ENCODE peak calls at places on chromosomes 12 and 14, in six cellular contexts. One of them, this sample, is unnamed.

GRCh38 chr12:24948452-24948815 is 467 bp downstream of the BCAT1 start:
- DNase-seq in left colon: no peak
- DNase-seq in EL: peak
- DNase-seq in fibroblast of mammary gland: peak
- DNase-seq in WTC11: no peak
- DNase-seq in activated T-helper 1 cell treated with Interleukin-2 at 50 U/mL for 16 hours: no peak
- DNase-seq in this sample: no peak

GRCh38 chr12:130398089-130398848 is 60.6 kb downstream of the PIWIL1 start:
- DNase-seq in fibroblast of mammary gland: no peak
- DNase-seq in activated T-helper 1 cell treated with Interleukin-2 at 50 U/mL for 16 hours: no peak
- DNase-seq in WTC11: no peak
- DNase-seq in EL: no peak
- DNase-seq in left colon: no peak
- DNase-seq in this sample: no peak

GRCh38 chr12:16148938-16149337 is 128.5 kb downstream of the SLC15A5 start:
- DNase-seq in activated T-helper 1 cell treated with Interleukin-2 at 50 U/mL for 16 hours: no peak
- DNase-seq in fibroblast of mammary gland: no peak
- DNase-seq in left colon: no peak
- DNase-seq in EL: no peak
- DNase-seq in WTC11: no peak
- DNase-seq in this sample: no peak

GRCh38 chr14:90294872-90295271 is 36.9 kb downstream of the NRDE2 start:
- DNase-seq in left colon: no peak
- DNase-seq in activated T-helper 1 cell treated with Interleukin-2 at 50 U/mL for 16 hours: no peak
- DNase-seq in EL: no peak
- DNase-seq in WTC11: no peak
- DNase-seq in fibroblast of mammary gland: no peak
- DNase-seq in this sample: no peak

GRCh38 chr12:130813436-130813835 is 25.6 kb downstream of the STX2 start:
- DNase-seq in EL: no peak
- DNase-seq in fibroblast of mammary gland: no peak
- DNase-seq in activated T-helper 1 cell treated with Interleukin-2 at 50 U/mL for 16 hours: no peak
- DNase-seq in WTC11: peak
- DNase-seq in left colon: no peak
- DNase-seq in this sample: no peak

GRCh38 chr12:118061876-118062791 is 1.2 kb upstream of the WSB2 start:
- DNase-seq in left colon: peak
- DNase-seq in activated T-helper 1 cell treated with Interleukin-2 at 50 U/mL for 16 hours: no peak
- DNase-seq in EL: peak
- DNase-seq in WTC11: peak
- DNase-seq in fibroblast of mammary gland: peak
- DNase-seq in this sample: no peak

GRCh38 chr12:51971679-51972423 is 20.4 kb downstream of the ACVR1B start:
- DNase-seq in EL: no peak
- DNase-seq in activated T-helper 1 cell treated with Interleukin-2 at 50 U/mL for 16 hours: no peak
- DNase-seq in WTC11: no peak
- DNase-seq in fibroblast of mammary gland: no peak
- DNase-seq in left colon: no peak
- DNase-seq in this sample: no peak

GRCh38 chr12:104219908-104220404 is 4.4 kb downstream of the TXNRD1 start:
- DNase-seq in left colon: peak
- DNase-seq in EL: peak
- DNase-seq in fibroblast of mammary gland: peak
- DNase-seq in activated T-helper 1 cell treated with Interleukin-2 at 50 U/mL for 16 hours: peak
- DNase-seq in WTC11: no peak
- DNase-seq in this sample: peak

GRCh38 chr12:118714051-118714460 is 267.3 kb upstream of the SRRM4 start:
- DNase-seq in activated T-helper 1 cell treated with Interleukin-2 at 50 U/mL for 16 hours: no peak
- DNase-seq in left colon: peak
- DNase-seq in WTC11: peak
- DNase-seq in EL: peak
- DNase-seq in fibroblast of mammary gland: no peak
- DNase-seq in this sample: no peak

This sample was measured in effector memory CD4-positive, alpha-beta T cell.